ENCODE peak calls at places on chromosomes 4 and X, in eight cellular contexts. Z, P, L, T, Y, A, Q and H are unnamed samples.

GRCh38 chr4:8185930-8186329 is 13.2 kb upstream of the SH3TC1 start:
- DNase-seq in Q (no peak), Y (no peak), T (no peak), L (no peak), P (no peak), A (no peak), Z (peak), H (no peak)

GRCh38 chr4:150572704-150573504 is 9.0 kb upstream of the MAB21L2 start:
- DNase-seq in Y (no peak), T (no peak), Q (no peak), L (no peak), P (no peak), Z (no peak), A (no peak), H (no peak)

GRCh38 chrX:16075087-16075486 is 48.3 kb upstream of the GRPR start:
- DNase-seq in Y (no peak), P (no peak), L (no peak), T (no peak), Z (no peak), A (no peak), Q (no peak), H (no peak)

GRCh38 chr4:48899432-48899749 is 7.2 kb downstream of the OCIAD2 start:
- DNase-seq in Z (no peak), A (no peak), Q (no peak), P (no peak), Y (no peak), T (no peak), L (no peak), H (no peak)

GRCh38 chr4:7970031-7970946 is 30.6 kb upstream of the AFAP1 start:
- DNase-seq in L (no peak), A (no peak), Z (no peak), Y (no peak), Q (peak), T (no peak), P (no peak), H (peak)

GRCh38 chr4:17447675-17448298 is 64.1 kb downstream of the QDPR start:
- DNase-seq in A (peak), P (peak), Z (no peak), Q (peak), Y (peak), T (peak), L (peak), H (peak)

GRCh38 chr4:87097075-87097474 is 123.3 kb downstream of the KLHL8 start:
- DNase-seq in Z (no peak), T (no peak), L (no peak), Q (no peak), A (no peak), P (no peak), Y (no peak), H (no peak)

GRCh38 chr4:1419708-1420107 is 13.5 kb upstream of the NKX1-1 start:
- DNase-seq in P (no peak), Y (no peak), Z (no peak), A (peak), T (no peak), Q (no peak), L (no peak), H (no peak)

GRCh38 chr4:139492429-139492828 is 38.5 kb downstream of the RAB33B start:
- DNase-seq in L (no peak), P (no peak), T (no peak), Y (no peak), Q (no peak), Z (no peak), A (no peak), H (no peak)

GRCh38 chrX:136529795-136530194 is 2.2 kb upstream of the VGLL1 start:
- DNase-seq in T (no peak), P (no peak), Y (no peak), A (no peak), Z (no peak), Q (no peak), L (no peak), H (no peak)